ENCODE peak calls at places on chromosomes 1 and 21, in four cellular contexts. E is activated CD4-positive, CD25-positive, alpha-beta regulatory T cell treated with anti-CD3 and anti-CD28 coated beads, Interleukin-2, amount 50 U/mL, for 72 hours; B is naive thymus-derived CD8-positive, alpha-beta T cell; Y is ecto neural progenitor cell. R is an unnamed sample.

GRCh38 chr1:202498542-202498941 is 150.0 kb downstream of the PPP1R12B start:
- DNase-seq in E (no peak), B (no peak), Y (no peak), R (no peak)

GRCh38 chr1:182720465-182720864 is 36.1 kb upstream of the RGS8 start:
- DNase-seq in Y (no peak), B (no peak), E (no peak), R (peak)

GRCh38 chr1:209565759-209566678 is 17.5 kb upstream of the CAMK1G start:
- DNase-seq in Y (peak), E (peak), B (peak), R (peak)

GRCh38 chr1:29237906-29238600 is 1.7 kb downstream of the PTPRU start:
- DNase-seq in E (no peak), Y (peak), B (no peak), R (peak)

GRCh38 chr1:232988572-232989040 is 38.2 kb downstream of the NTPCR start:
- DNase-seq in B (no peak), Y (no peak), E (no peak), R (no peak)

GRCh38 chr1:212149566-212149965 is 114.0 kb downstream of the DTL start:
- DNase-seq in E (no peak), Y (no peak), B (no peak), R (no peak)

GRCh38 chr21:37682908-37683307 is 233.3 kb downstream of the KCNJ6 start:
- DNase-seq in E (no peak), Y (no peak), B (no peak), R (no peak)

GRCh38 chr1:19009882-19010321 is 53.4 kb upstream of the IFFO2 start:
- DNase-seq in Y (no peak), E (no peak), B (no peak), R (no peak)

GRCh38 chr1:42163114-42163513 is 1.4 kb downstream of the GUCA2A start:
- DNase-seq in Y (no peak), B (no peak), E (no peak), R (no peak)

GRCh38 chr1:48177257-48177656 is 45.3 kb upstream of the SLC5A9 start:
- DNase-seq in Y (no peak), E (no peak), B (no peak), R (no peak)

GRCh38 chr1:34009340-34009975 is 145.6 kb downstream of the HMGB4 start:
- DNase-seq in B (no peak), E (no peak), Y (no peak), R (no peak)

GRCh38 chr21:34009193-34009592 is 64.2 kb upstream of the MRPS6 start:
- DNase-seq in B (no peak), E (no peak), Y (no peak), R (no peak)

GRCh38 chr1:12618661-12619395 is 818 bp upstream of the DHRS3 start:
- DNase-seq in Y (peak), B (peak), E (peak), R (no peak)

GRCh38 chr1:94942171-94943128 is 15.5 kb upstream of the CNN3 start:
- DNase-seq in E (no peak), Y (no peak), B (no peak), R (no peak)

GRCh38 chr1:197683895-197684553 is 91.3 kb downstream of the DENND1B start:
- DNase-seq in E (no peak), Y (no peak), B (no peak), R (no peak)

GRCh38 chr21:39348040-39348354 is 891 bp downstream of the HMGN1 start:
- DNase-seq in B (no peak), Y (no peak), E (no peak), R (no peak)

GRCh38 chr21:29295066-29295650 is 3.6 kb upstream of the BACH1 start:
- DNase-seq in Y (no peak), B (peak), E (peak), R (no peak)

GRCh38 chr1:24946861-24947658 is 17.0 kb upstream of the RUNX3 start:
- DNase-seq in E (no peak), B (no peak), Y (no peak), R (no peak)

GRCh38 chr1:160864173-160864572 is 1.5 kb upstream of the CD244 start:
- DNase-seq in Y (no peak), E (no peak), B (no peak), R (no peak)

GRCh38 chr1:51302270-51302669 is 28.1 kb downstream of the TTC39A start:
- DNase-seq in B (no peak), Y (peak), E (no peak), R (no peak)

GRCh38 chr1:150321826-150322166 is 463 bp downstream of the PRPF3 start:
- DNase-seq in Y (no peak), B (peak), E (no peak), R (no peak)

GRCh38 chr1:11566042-11566825 is 87.3 kb downstream of the DISP3 start:
- DNase-seq in B (no peak), E (no peak), Y (no peak), R (no peak)

GRCh38 chr1:30697977-30698376 is 25.4 kb downstream of the MATN1 start:
- DNase-seq in Y (no peak), B (no peak), E (no peak), R (no peak)

GRCh38 chr1:155947292-155947691 is 5.9 kb downstream of the RXFP4 start:
- DNase-seq in Y (no peak), B (no peak), E (no peak), R (no peak)